ENCODE peak calls at places on chromosomes 1 and 21, in eight cellular contexts. M is uterus, Q is endothelial cell, C is IMR-90, W is aorta, H is AG04450, Z is progenitor cell of endocrine pancreas, O is fibroblast of pulmonary artery. T is an unnamed sample.

GRCh38 chr1:155196893-155197638 is 10.6 kb downstream of the THBS3 start:
- DNase-seq in M (no peak), Q (no peak), C (no peak), W (peak; percentile 64), H (no peak), Z (no peak), O (no peak), T (peak; percentile 22)

GRCh38 chr21:39867198-39867650 is at the start of gene PCP4:
- DNase-seq in M (peak; percentile 69), Q (peak; percentile 71), C (no peak), W (no peak), H (no peak), Z (peak; percentile 64), O (peak; percentile 13), T (no peak)

GRCh38 chr1:22767862-22768261 is 57.2 kb downstream of the EPHB2 start:
- DNase-seq in M (no peak), Q (no peak), C (no peak), W (no peak), H (no peak), Z (no peak), O (no peak), T (peak; percentile 57)

GRCh38 chr1:41662061-41662655 is 177.7 kb upstream of the EDN2 start:
- DNase-seq in M (peak; percentile 62), Q (peak; percentile 46), C (peak; percentile 83), W (peak; percentile 89), H (peak; percentile 51), Z (no peak), O (peak; percentile 68), T (peak; percentile 99)

GRCh38 chr1:65049941-65050713 is 83.8 kb upstream of the JAK1 start:
- DNase-seq in M (no peak), Q (no peak), C (no peak), W (no peak), H (no peak), Z (no peak), O (no peak), T (no peak)

GRCh38 chr1:63787875-63788274 is 14.1 kb downstream of the ROR1 start:
- DNase-seq in M (no peak), Q (no peak), C (no peak), W (no peak), H (no peak), Z (no peak), O (no peak), T (no peak)

GRCh38 chr1:148161252-148161901 is 9.3 kb upstream of the NBPF11 start:
- DNase-seq in M (no peak), Q (no peak), C (no peak), W (no peak), H (no peak), Z (no peak), O (no peak), T (peak; percentile 50)

GRCh38 chr1:67791686-67792475 is 41.4 kb downstream of the GNG12 start:
- DNase-seq in M (peak; percentile 47), Q (no peak), C (peak; percentile 93), W (peak; percentile 69), H (peak; percentile 78), Z (no peak), O (peak; percentile 90), T (peak; percentile 73)

GRCh38 chr1:178651742-178652141 is 73.3 kb upstream of the RALGPS2 start:
- DNase-seq in M (no peak), Q (no peak), C (peak; percentile 83), W (no peak), H (no peak), Z (no peak), O (peak; percentile 44), T (no peak)

GRCh38 chr1:67468066-67468718 is 38.0 kb upstream of the SERBP1 start:
- DNase-seq in M (no peak), Q (no peak), C (no peak), W (peak; percentile 50), H (no peak), Z (no peak), O (peak; percentile 9), T (peak; percentile 60)

GRCh38 chr1:230542054-230542453 is 100.2 kb upstream of the COG2 start:
- DNase-seq in M (no peak), Q (no peak), C (no peak), W (no peak), H (no peak), Z (no peak), O (peak; percentile 2), T (no peak)

GRCh38 chr1:156433602-156434001 is 64.6 kb downstream of the RHBG start:
- DNase-seq in M (no peak), Q (no peak), C (no peak), W (no peak), H (no peak), Z (no peak), O (no peak), T (no peak)

GRCh38 chr1:232509570-232509969 is 120.4 kb downstream of the SIPA1L2 start:
- DNase-seq in M (no peak), Q (no peak), C (peak; percentile 29), W (no peak), H (no peak), Z (no peak), O (peak; percentile 53), T (no peak)

GRCh38 chr1:201291917-201292316 is 8.6 kb downstream of the PKP1 start:
- DNase-seq in M (no peak), Q (no peak), C (no peak), W (peak; percentile 19), H (no peak), Z (no peak), O (no peak), T (peak; percentile 30)

GRCh38 chr1:65157546-65157941 is 9.5 kb downstream of the AK4 start:
- DNase-seq in M (no peak), Q (no peak), C (no peak), W (no peak), H (no peak), Z (no peak), O (no peak), T (no peak)

GRCh38 chr1:36722871-36723270 is 240.2 kb upstream of the CSF3R start:
- DNase-seq in M (no peak), Q (no peak), C (no peak), W (no peak), H (no peak), Z (no peak), O (no peak), T (no peak)

GRCh38 chr1:161956097-161956496 is 67.6 kb downstream of the OLFML2B start:
- DNase-seq in M (peak; percentile 30), Q (no peak), C (peak; percentile 79), W (no peak), H (peak; percentile 29), Z (no peak), O (peak; percentile 20), T (peak; percentile 29)

GRCh38 chr1:100279358-100279923 is 13.4 kb downstream of the RTCA start:
- DNase-seq in M (no peak), Q (no peak), C (no peak), W (no peak), H (no peak), Z (no peak), O (no peak), T (no peak)

GRCh38 chr1:81349194-81349965 is 451.4 kb upstream of the ADGRL2 start:
- DNase-seq in M (no peak), Q (no peak), C (no peak), W (no peak), H (no peak), Z (no peak), O (no peak), T (no peak)

GRCh38 chr1:1199141-1199960 is 7.0 kb downstream of the TNFRSF18 start:
- DNase-seq in M (no peak), Q (peak; percentile 4), C (no peak), W (peak; percentile 29), H (no peak), Z (no peak), O (no peak), T (peak; percentile 90)

GRCh38 chr1:148372731-148373130 is 110.4 kb downstream of the PPIAL4G start:
- DNase-seq in M (no peak), Q (no peak), C (peak; percentile 44), W (no peak), H (no peak), Z (no peak), O (no peak), T (peak; percentile 80)

GRCh38 chr1:202154148-202154765 is 6.1 kb downstream of the PTPN7 start:
- DNase-seq in M (no peak), Q (no peak), C (no peak), W (no peak), H (no peak), Z (no peak), O (no peak), T (no peak)

GRCh38 chr1:84377480-84378095 is 20.7 kb upstream of the DNASE2B start:
- DNase-seq in M (peak; percentile 82), Q (no peak), C (peak; percentile 92), W (no peak), H (peak; percentile 37), Z (no peak), O (peak; percentile 84), T (no peak)

GRCh38 chr1:19852036-19852435 is 30.2 kb upstream of the OTUD3 start:
- DNase-seq in M (no peak), Q (no peak), C (no peak), W (no peak), H (no peak), Z (no peak), O (no peak), T (no peak)

GRCh38 chr1:218778731-218779130 is 394.9 kb upstream of the LYPLAL1 start:
- DNase-seq in M (no peak), Q (no peak), C (no peak), W (no peak), H (no peak), Z (no peak), O (no peak), T (no peak)

GRCh38 chr1:247360116-247360898 is 28.6 kb upstream of the ZNF496 start:
- DNase-seq in M (peak; percentile 60), Q (no peak), C (no peak), W (peak; percentile 66), H (no peak), Z (no peak), O (no peak), T (no peak)

GRCh38 chr1:238466459-238466858 is 575.7 kb upstream of the ZP4 start:
- DNase-seq in M (no peak), Q (no peak), C (peak; percentile 71), W (no peak), H (no peak), Z (no peak), O (no peak), T (peak; percentile 42)

GRCh38 chr1:157137051-157137772 is 983 bp downstream of the ETV3 start:
- DNase-seq in M (no peak), Q (peak; percentile 24), C (peak; percentile 28), W (no peak), H (no peak), Z (no peak), O (peak; percentile 38), T (no peak)

GRCh38 chr21:27532081-27532480 is 565.2 kb upstream of the ADAMTS5 start:
- DNase-seq in M (no peak), Q (no peak), C (peak; percentile 63), W (no peak), H (no peak), Z (no peak), O (peak; percentile 61), T (no peak)

GRCh38 chr1:207797229-207797973 is 45.5 kb downstream of the CD46 start:
- DNase-seq in M (peak; percentile 86), Q (peak; percentile 76), C (peak; percentile 89), W (peak; percentile 90), H (peak; percentile 68), Z (peak; percentile 50), O (peak; percentile 91), T (peak; percentile 59)

GRCh38 chr1:177171536-177172123 is 872 bp downstream of the BRINP2 start:
- DNase-seq in M (no peak), Q (no peak), C (no peak), W (no peak), H (no peak), Z (no peak), O (no peak), T (peak; percentile 77)

GRCh38 chr1:201955750-201956143 is 444 bp downstream of the TIMM17A start:
- DNase-seq in M (no peak), Q (no peak), C (no peak), W (no peak), H (no peak), Z (no peak), O (no peak), T (no peak)

GRCh38 chr1:181101581-181102226 is 13.2 kb downstream of the IER5 start:
- DNase-seq in M (no peak), Q (no peak), C (peak; percentile 74), W (no peak), H (no peak), Z (no peak), O (peak; percentile 73), T (peak; percentile 84)

GRCh38 chr1:39317910-39318633 is 113.6 kb downstream of the MACF1 start:
- DNase-seq in M (no peak), Q (peak; percentile 57), C (no peak), W (no peak), H (no peak), Z (no peak), O (peak; percentile 85), T (no peak)

T was measured in osteoblast.